ENCODE peak calls at places on chromosome 4, in eight cellular contexts. One of them, this sample, is unnamed.

GRCh38 chr4:7121174-7121573 is 53.3 kb upstream of the GRPEL1 start:
- DNase-seq in fibroblast of the aortic adventitia: no peak
- DNase-seq in right lobe of liver: no peak
- DNase-seq in colonic mucosa: no peak
- DNase-seq in ovary: no peak
- DNase-seq in body of pancreas: no peak
- DNase-seq in neural progenitor cell: no peak
- DNase-seq in hepatocyte: no peak
- DNase-seq in this sample: no peak

GRCh38 chr4:153571006-153571545 is 104.9 kb downstream of the TMEM131L start:
- DNase-seq in colonic mucosa: no peak
- DNase-seq in right lobe of liver: no peak
- DNase-seq in body of pancreas: no peak
- DNase-seq in fibroblast of the aortic adventitia: no peak
- DNase-seq in ovary: no peak
- DNase-seq in neural progenitor cell: no peak
- DNase-seq in hepatocyte: no peak
- DNase-seq in this sample: no peak

GRCh38 chr4:102526532-102526931 is 25.4 kb downstream of the NFKB1 start:
- DNase-seq in colonic mucosa: no peak
- DNase-seq in right lobe of liver: no peak
- DNase-seq in fibroblast of the aortic adventitia: no peak
- DNase-seq in hepatocyte: no peak
- DNase-seq in body of pancreas: no peak
- DNase-seq in neural progenitor cell: no peak
- DNase-seq in ovary: no peak
- DNase-seq in this sample: no peak

GRCh38 chr4:110678517-110678916 is 55.6 kb upstream of the PITX2 start:
- DNase-seq in colonic mucosa: no peak
- DNase-seq in ovary: no peak
- DNase-seq in fibroblast of the aortic adventitia: no peak
- DNase-seq in neural progenitor cell: no peak
- DNase-seq in body of pancreas: no peak
- DNase-seq in hepatocyte: no peak
- DNase-seq in right lobe of liver: no peak
- DNase-seq in this sample: no peak

GRCh38 chr4:8547108-8547911 is 32.9 kb upstream of the GPR78 start:
- DNase-seq in ovary: no peak
- DNase-seq in right lobe of liver: no peak
- DNase-seq in colonic mucosa: no peak
- DNase-seq in hepatocyte: no peak
- DNase-seq in neural progenitor cell: peak; percentile 56
- DNase-seq in fibroblast of the aortic adventitia: peak; percentile 58
- DNase-seq in body of pancreas: peak; percentile 54
- DNase-seq in this sample: no peak

GRCh38 chr4:39068907-39069306 is 6.9 kb downstream of the KLHL5 start:
- DNase-seq in neural progenitor cell: no peak
- DNase-seq in body of pancreas: no peak
- DNase-seq in right lobe of liver: no peak
- DNase-seq in ovary: no peak
- DNase-seq in fibroblast of the aortic adventitia: no peak
- DNase-seq in hepatocyte: no peak
- DNase-seq in colonic mucosa: no peak
- DNase-seq in this sample: no peak

GRCh38 chr4:41364871-41365270 is 108.1 kb downstream of the UCHL1 start:
- DNase-seq in colonic mucosa: no peak
- DNase-seq in ovary: no peak
- DNase-seq in hepatocyte: no peak
- DNase-seq in right lobe of liver: no peak
- DNase-seq in neural progenitor cell: no peak
- DNase-seq in fibroblast of the aortic adventitia: peak; percentile 30
- DNase-seq in body of pancreas: no peak
- DNase-seq in this sample: no peak

GRCh38 chr4:98929341-98930267 is 671 bp upstream of the EIF4E start:
- DNase-seq in fibroblast of the aortic adventitia: peak; percentile 91
- DNase-seq in right lobe of liver: peak; percentile 56
- DNase-seq in hepatocyte: peak; percentile 73
- DNase-seq in ovary: peak; percentile 59
- DNase-seq in colonic mucosa: peak; percentile 74
- DNase-seq in body of pancreas: peak; percentile 73
- DNase-seq in neural progenitor cell: no peak
- DNase-seq in this sample: no peak

GRCh38 chr4:94642561-94642866 is 115.2 kb upstream of the BMPR1B start:
- DNase-seq in right lobe of liver: no peak
- DNase-seq in fibroblast of the aortic adventitia: peak; percentile 18
- DNase-seq in neural progenitor cell: no peak
- DNase-seq in body of pancreas: no peak
- DNase-seq in hepatocyte: no peak
- DNase-seq in colonic mucosa: no peak
- DNase-seq in ovary: no peak
- DNase-seq in this sample: no peak

GRCh38 chr4:35465096-35465495 is 779.2 kb downstream of the ARAP2 start:
- DNase-seq in ovary: no peak
- DNase-seq in hepatocyte: no peak
- DNase-seq in right lobe of liver: no peak
- DNase-seq in neural progenitor cell: no peak
- DNase-seq in body of pancreas: no peak
- DNase-seq in colonic mucosa: no peak
- DNase-seq in fibroblast of the aortic adventitia: no peak
- DNase-seq in this sample: no peak

GRCh38 chr4:55184600-55185523 is 59.5 kb upstream of the KDR start:
- DNase-seq in hepatocyte: peak; percentile 55
- DNase-seq in body of pancreas: peak; percentile 21
- DNase-seq in right lobe of liver: no peak
- DNase-seq in colonic mucosa: peak; percentile 66
- DNase-seq in ovary: no peak
- DNase-seq in fibroblast of the aortic adventitia: peak; percentile 76
- DNase-seq in neural progenitor cell: no peak
- DNase-seq in this sample: peak; percentile 27

GRCh38 chr4:6500481-6501135 is 28.2 kb upstream of the PPP2R2C start:
- DNase-seq in fibroblast of the aortic adventitia: no peak
- DNase-seq in hepatocyte: no peak
- DNase-seq in body of pancreas: no peak
- DNase-seq in colonic mucosa: peak; percentile 6
- DNase-seq in ovary: no peak
- DNase-seq in right lobe of liver: no peak
- DNase-seq in neural progenitor cell: no peak
- DNase-seq in this sample: no peak

GRCh38 chr4:158209825-158210807 is at the start of gene TMEM144:
- DNase-seq in ovary: peak; percentile 88
- DNase-seq in colonic mucosa: peak; percentile 94
- DNase-seq in hepatocyte: peak; percentile 96
- DNase-seq in neural progenitor cell: peak; percentile 88
- DNase-seq in fibroblast of the aortic adventitia: peak; percentile 82
- DNase-seq in body of pancreas: peak; percentile 94
- DNase-seq in right lobe of liver: peak; percentile 82
- DNase-seq in this sample: peak; percentile 95

GRCh38 chr4:171919314-171919713 is 106.1 kb downstream of the GALNTL6 start:
- DNase-seq in body of pancreas: no peak
- DNase-seq in hepatocyte: no peak
- DNase-seq in neural progenitor cell: no peak
- DNase-seq in fibroblast of the aortic adventitia: no peak
- DNase-seq in right lobe of liver: no peak
- DNase-seq in ovary: no peak
- DNase-seq in colonic mucosa: no peak
- DNase-seq in this sample: no peak

GRCh38 chr4:116702949-116703348 is 382.4 kb downstream of the TRAM1L1 start:
- DNase-seq in right lobe of liver: no peak
- DNase-seq in colonic mucosa: no peak
- DNase-seq in body of pancreas: no peak
- DNase-seq in fibroblast of the aortic adventitia: no peak
- DNase-seq in ovary: no peak
- DNase-seq in neural progenitor cell: no peak
- DNase-seq in hepatocyte: no peak
- DNase-seq in this sample: peak; percentile 19

GRCh38 chr4:3226467-3226866 is 22.5 kb upstream of the MSANTD1 start:
- DNase-seq in ovary: peak; percentile 7
- DNase-seq in colonic mucosa: peak; percentile 34
- DNase-seq in right lobe of liver: no peak
- DNase-seq in hepatocyte: no peak
- DNase-seq in neural progenitor cell: no peak
- DNase-seq in fibroblast of the aortic adventitia: no peak
- DNase-seq in body of pancreas: peak; percentile 72
- DNase-seq in this sample: peak; percentile 71

DNA sequence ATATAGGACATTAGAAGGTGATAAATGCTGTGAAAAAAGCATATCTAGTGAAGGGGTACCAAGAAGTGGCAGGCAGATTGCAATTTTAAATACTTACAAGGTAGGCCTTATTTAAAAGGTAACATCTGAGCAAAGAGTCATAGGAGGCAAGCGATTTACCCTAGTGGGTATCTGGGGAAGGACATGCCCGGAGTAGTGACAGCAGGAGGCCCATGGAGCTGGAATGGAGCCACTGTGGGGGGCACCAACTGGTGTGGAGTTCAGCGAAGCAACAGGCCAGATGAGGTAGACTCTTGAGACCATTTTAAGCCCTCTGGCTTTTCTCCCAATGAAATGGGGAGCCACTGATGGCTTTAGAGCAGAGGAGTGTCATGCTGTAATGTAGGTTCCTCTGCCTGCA is 37.3 kb downstream of the SEC24D start:
- DNase-seq in colonic mucosa: no peak
- DNase-seq in right lobe of liver: no peak
- DNase-seq in neural progenitor cell: no peak
- DNase-seq in body of pancreas: no peak
- DNase-seq in ovary: no peak
- DNase-seq in hepatocyte: no peak
- DNase-seq in fibroblast of the aortic adventitia: no peak
- DNase-seq in this sample: no peak
- TF ChIP-seq CTCF in colonic mucosa: no peak
- TF ChIP-seq CTCF in right lobe of liver: no peak
- TF ChIP-seq CTCF in neural progenitor cell: peak; percentile 30
- TF ChIP-seq CTCF in body of pancreas: no peak
- TF ChIP-seq CTCF in ovary: no peak
- TF ChIP-seq CTCF in hepatocyte: no peak
- TF ChIP-seq CTCF in fibroblast of the aortic adventitia: peak; percentile 24
- TF ChIP-seq CTCF in this sample: no peak

GRCh38 chr4:185921583-185922555 is 109.9 kb upstream of the SORBS2 start:
- DNase-seq in right lobe of liver: no peak
- DNase-seq in colonic mucosa: no peak
- DNase-seq in ovary: no peak
- DNase-seq in body of pancreas: no peak
- DNase-seq in neural progenitor cell: no peak
- DNase-seq in hepatocyte: peak; percentile 19
- DNase-seq in fibroblast of the aortic adventitia: peak; percentile 27
- DNase-seq in this sample: no peak
- H3K4me3 ChIP-seq in right lobe of liver: no peak overlapping the region
- H3K4me3 ChIP-seq in colonic mucosa: no peak overlapping the region
- H3K4me3 ChIP-seq in ovary: no peak overlapping the region
- H3K4me3 ChIP-seq in body of pancreas: no peak overlapping the region
- H3K4me3 ChIP-seq in neural progenitor cell: no peak overlapping the region
- H3K4me3 ChIP-seq in hepatocyte: no peak overlapping the region
- H3K4me3 ChIP-seq in fibroblast of the aortic adventitia: no peak overlapping the region
- H3K4me3 ChIP-seq in this sample: no peak overlapping the region

GRCh38 chr4:75858721-75859120 is 43.5 kb downstream of the PPEF2 start:
- DNase-seq in right lobe of liver: no peak
- DNase-seq in neural progenitor cell: no peak
- DNase-seq in ovary: no peak
- DNase-seq in fibroblast of the aortic adventitia: no peak
- DNase-seq in body of pancreas: no peak
- DNase-seq in colonic mucosa: no peak
- DNase-seq in hepatocyte: no peak
- DNase-seq in this sample: no peak
- TF ChIP-seq CTCF in right lobe of liver: no peak
- TF ChIP-seq CTCF in neural progenitor cell: no peak
- TF ChIP-seq CTCF in ovary: no peak
- TF ChIP-seq CTCF in fibroblast of the aortic adventitia: no peak
- TF ChIP-seq CTCF in body of pancreas: no peak
- TF ChIP-seq CTCF in colonic mucosa: no peak
- TF ChIP-seq CTCF in hepatocyte: no peak
- TF ChIP-seq CTCF in this sample: no peak

GRCh38 chr4:1721666-1722550 is 587 bp downstream of the TACC3 start:
- DNase-seq in right lobe of liver: no peak
- DNase-seq in colonic mucosa: no peak
- DNase-seq in fibroblast of the aortic adventitia: no peak
- DNase-seq in hepatocyte: no peak
- DNase-seq in neural progenitor cell: peak; percentile 19
- DNase-seq in body of pancreas: no peak
- DNase-seq in ovary: no peak
- DNase-seq in this sample: no peak

GRCh38 chr4:1720163-1720983 is 750 bp downstream of the TMEM129 start:
- DNase-seq in colonic mucosa: peak; percentile 61
- DNase-seq in neural progenitor cell: peak; percentile 77
- DNase-seq in ovary: peak; percentile 59
- DNase-seq in body of pancreas: peak; percentile 56
- DNase-seq in fibroblast of the aortic adventitia: peak; percentile 25
- DNase-seq in hepatocyte: peak; percentile 77
- DNase-seq in right lobe of liver: no peak
- DNase-seq in this sample: no peak

GRCh38 chr4:1723131-1723801 is 1.9 kb downstream of the TACC3 start:
- DNase-seq in right lobe of liver: no peak
- DNase-seq in colonic mucosa: no peak
- DNase-seq in ovary: peak; percentile 14
- DNase-seq in hepatocyte: no peak
- DNase-seq in neural progenitor cell: no peak
- DNase-seq in body of pancreas: no peak
- DNase-seq in fibroblast of the aortic adventitia: no peak
- DNase-seq in this sample: no peak

GRCh38 chr4:1721003-1721665 is at the start of the genes TACC3 and TMEM129:
- DNase-seq in ovary: peak; percentile 91
- DNase-seq in fibroblast of the aortic adventitia: peak; percentile 89
- DNase-seq in body of pancreas: peak; percentile 98
- DNase-seq in right lobe of liver: peak; percentile 97
- DNase-seq in colonic mucosa: peak; percentile 96
- DNase-seq in neural progenitor cell: peak; percentile 98
- DNase-seq in hepatocyte: peak; percentile 97
- DNase-seq in this sample: peak; percentile 97

GRCh38 chr4:1722551-1723071 is 1.3 kb downstream of the TACC3 start:
- DNase-seq in body of pancreas: no peak
- DNase-seq in ovary: peak; percentile 16
- DNase-seq in colonic mucosa: no peak
- DNase-seq in fibroblast of the aortic adventitia: no peak
- DNase-seq in right lobe of liver: no peak
- DNase-seq in hepatocyte: no peak
- DNase-seq in neural progenitor cell: no peak
- DNase-seq in this sample: no peak
- H3K4me3 ChIP-seq in body of pancreas: no peak overlapping the region
- H3K4me3 ChIP-seq in ovary: no peak overlapping the region
- H3K4me3 ChIP-seq in colonic mucosa: peak overlapping the region; percentile 87
- H3K4me3 ChIP-seq in fibroblast of the aortic adventitia: peak overlapping the region; percentile 66
- H3K4me3 ChIP-seq in right lobe of liver: peak overlapping the region; percentile 50
- H3K4me3 ChIP-seq in hepatocyte: no peak overlapping the region
- H3K4me3 ChIP-seq in neural progenitor cell: peak overlapping the region; percentile 95
- H3K4me3 ChIP-seq in this sample: peak overlapping the region; percentile 94

GRCh38 chr4:79881407-79881806 is 191.6 kb downstream of the ANTXR2 start:
- DNase-seq in right lobe of liver: no peak
- DNase-seq in neural progenitor cell: no peak
- DNase-seq in ovary: no peak
- DNase-seq in hepatocyte: no peak
- DNase-seq in body of pancreas: no peak
- DNase-seq in colonic mucosa: no peak
- DNase-seq in fibroblast of the aortic adventitia: no peak
- DNase-seq in this sample: no peak
- TF ChIP-seq CTCF in right lobe of liver: no peak
- TF ChIP-seq CTCF in neural progenitor cell: no peak
- TF ChIP-seq CTCF in ovary: no peak
- TF ChIP-seq CTCF in hepatocyte: no peak
- TF ChIP-seq CTCF in body of pancreas: no peak
- TF ChIP-seq CTCF in colonic mucosa: no peak
- TF ChIP-seq CTCF in fibroblast of the aortic adventitia: no peak
- TF ChIP-seq CTCF in this sample: no peak

GRCh38 chr4:148982200-148982599 is 540.0 kb upstream of the NR3C2 start:
- DNase-seq in hepatocyte: no peak
- DNase-seq in fibroblast of the aortic adventitia: no peak
- DNase-seq in ovary: no peak
- DNase-seq in colonic mucosa: no peak
- DNase-seq in neural progenitor cell: no peak
- DNase-seq in body of pancreas: no peak
- DNase-seq in right lobe of liver: no peak
- DNase-seq in this sample: no peak
- H3K4me3 ChIP-seq in hepatocyte: no peak overlapping the region
- H3K4me3 ChIP-seq in fibroblast of the aortic adventitia: no peak overlapping the region
- H3K4me3 ChIP-seq in ovary: no peak overlapping the region
- H3K4me3 ChIP-seq in colonic mucosa: no peak overlapping the region
- H3K4me3 ChIP-seq in neural progenitor cell: no peak overlapping the region
- H3K4me3 ChIP-seq in body of pancreas: no peak overlapping the region
- H3K4me3 ChIP-seq in right lobe of liver: no peak overlapping the region
- H3K4me3 ChIP-seq in this sample: no peak overlapping the region